ENCODE peak calls at places on chromosomes 13 and 19, in ten cellular contexts. C, J, L, T, N, X, A, R, V and H are unnamed samples.
A peak's percentile ranks its signal among the peaks of the same experiment; 100 is the strongest.

GRCh38 chr13:114185182-114185971 is 6.3 kb downstream of the CFAP97D2 start:
- DNase-seq in C (no peak), J (no peak), L (no peak), T (no peak), N (no peak), X (no peak), A (no peak), R (no peak), V (no peak), H (no peak)

GRCh38 chr19:12779162-12779993 is 4.0 kb upstream of the HOOK2 start:
- DNase-seq in C (no peak), J (no peak), L (no peak), T (no peak), N (no peak), X (no peak), A (no peak), R (peak; percentile 97), V (no peak), H (peak; percentile 84)

GRCh38 chr19:1904385-1905070 is 671 bp upstream of the ADAT3 start:
- DNase-seq in C (peak; percentile 56), J (no peak), L (no peak), T (no peak), N (peak; percentile 80), X (no peak), A (no peak), R (peak; percentile 40), V (no peak), H (peak; percentile 58)

GRCh38 chr19:56885173-56885679 is 44.7 kb upstream of the PEG3 start:
- DNase-seq in C (no peak), J (no peak), L (no peak), T (no peak), N (no peak), X (no peak), A (no peak), R (no peak), V (no peak), H (no peak)

GRCh38 chr19:38658462-38659306 is 11.2 kb downstream of the ACTN4 start:
- DNase-seq in C (no peak), J (no peak), L (no peak), T (no peak), N (peak; percentile 70), X (no peak), A (no peak), R (peak; percentile 100), V (no peak), H (peak; percentile 99)

GRCh38 chr13:44435142-44435982 is 61.7 kb downstream of the SERP2 start:
- DNase-seq in C (peak; percentile 99), J (peak; percentile 90), L (peak; percentile 75), T (peak; percentile 84), N (peak; percentile 98), X (peak; percentile 80), A (peak; percentile 87), R (peak; percentile 99), V (peak; percentile 87), H (peak; percentile 99)

GRCh38 chr13:84460989-84461388 is 578.7 kb upstream of the SLITRK1 start:
- DNase-seq in C (no peak), J (no peak), L (no peak), T (no peak), N (no peak), X (no peak), A (no peak), R (no peak), V (no peak), H (no peak)

GRCh38 chr19:38388310-38389100 is at the start of gene SPRED3:
- DNase-seq in C (no peak), J (no peak), L (no peak), T (no peak), N (no peak), X (no peak), A (no peak), R (peak; percentile 61), V (no peak), H (no peak)